ENCODE peak calls at places on chromosomes 2 and 18, in seven cellular contexts. W is breast epithelium, O is dorsolateral prefrontal cortex, K is H9, N is epithelial cell of esophagus, U is cardiac muscle cell, E is Calu3. X is an unnamed sample.

GRCh38 chr2:164808776-164809175 is 32.8 kb downstream of the COBLL1 start:
- DNase-seq in E (no peak), W (no peak), K (no peak), U (peak; percentile 19), O (no peak), N (no peak), X (no peak)

GRCh38 chr2:150888337-150888736 is 373.3 kb downstream of the RBM43 start:
- DNase-seq in O (no peak), E (no peak), U (peak; percentile 49), N (no peak), W (no peak), K (no peak), X (no peak)

GRCh38 chr2:119548516-119549120 is 4.4 kb downstream of the CFAP221 start:
- DNase-seq in E (no peak), O (no peak), W (no peak), U (no peak), N (no peak), K (no peak), X (no peak)

GRCh38 chr2:101823347-101823791 is 125.9 kb downstream of the MAP4K4 start:
- DNase-seq in W (no peak), N (peak; percentile 84), E (peak; percentile 73), O (no peak), K (peak; percentile 75), U (peak; percentile 78), X (peak; percentile 58)

GRCh38 chr2:238469155-238469554 is 42.4 kb downstream of the ASB1 start:
- DNase-seq in K (no peak), U (no peak), W (no peak), N (no peak), O (no peak), E (no peak), X (no peak)

GRCh38 chr2:239825705-239825979 is 199.5 kb downstream of the NDUFA10 start:
- DNase-seq in K (peak; percentile 13), O (no peak), N (no peak), W (no peak), U (no peak), E (no peak), X (no peak)

GRCh38 chr2:118123561-118124232 is 35.4 kb downstream of the INSIG2 start:
- DNase-seq in E (peak; percentile 84), K (no peak), W (no peak), U (peak; percentile 79), N (peak; percentile 97), O (no peak), X (no peak)

GRCh38 chr2:170142502-170142901 is 35.4 kb upstream of the MYO3B start:
- DNase-seq in E (no peak), U (no peak), W (no peak), O (no peak), K (no peak), N (no peak), X (no peak)

GRCh38 chr2:122136071-122136470 is 380.6 kb downstream of the TSN start:
- DNase-seq in W (no peak), O (no peak), K (peak; percentile 59), E (peak; percentile 19), U (peak; percentile 32), N (peak; percentile 4), X (no peak)
- TF ChIP-seq CTCF in W (no peak), O (no peak), K (peak; percentile 66), E (peak; percentile 36), U (peak; percentile 52), N (peak; percentile 31), X (peak; percentile 54)

GRCh38 chr2:109459485-109459884 is 154.3 kb downstream of the SEPTIN10 start:
- DNase-seq in U (no peak), K (no peak), E (no peak), W (no peak), O (no peak), N (no peak), X (no peak)

GRCh38 chr2:109457366-109457765 is 156.4 kb downstream of the SEPTIN10 start:
- DNase-seq in K (no peak), N (peak; percentile 69), W (no peak), O (no peak), E (no peak), U (no peak), X (no peak)

GRCh38 chr2:109458512-109458911 is 155.3 kb downstream of the SEPTIN10 start:
- DNase-seq in K (no peak), E (no peak), W (no peak), U (no peak), O (no peak), N (no peak), X (no peak)

GRCh38 chr2:109456776-109457175 is 157.0 kb downstream of the SEPTIN10 start:
- DNase-seq in E (no peak), O (no peak), K (no peak), W (no peak), N (no peak), U (no peak), X (no peak)

GRCh38 chr2:109457811-109458210 is 156.0 kb downstream of the SEPTIN10 start:
- DNase-seq in N (no peak), K (no peak), O (no peak), W (no peak), E (no peak), U (no peak), X (no peak)
- TF ChIP-seq CTCF in N (no peak), K (peak; percentile 46), O (no peak), W (no peak), E (no peak), U (peak; percentile 4), X (no peak)

GRCh38 chr2:208101716-208102631 is 22.4 kb downstream of the CRYGD start:
- DNase-seq in U (peak; percentile 48), K (no peak), N (peak; percentile 40), W (no peak), E (peak; percentile 10), O (no peak), X (no peak)
- TF ChIP-seq CTCF in U (peak; percentile 44), K (peak; percentile 73), N (peak; percentile 39), W (no peak), E (no peak), O (peak; percentile 50), X (no peak)

GRCh38 chr2:29105375-29105774 is 9.8 kb upstream of the CLIP4 start:
- DNase-seq in U (no peak), E (no peak), N (no peak), W (no peak), O (no peak), K (no peak), X (no peak)
- TF ChIP-seq CTCF in U (no peak), E (no peak), N (no peak), W (no peak), O (no peak), K (no peak), X (no peak)

GRCh38 chr18:46939337-46939963 is 22.0 kb downstream of the KATNAL2 start:
- DNase-seq in U (peak; percentile 51), W (no peak), O (no peak), K (no peak), N (peak; percentile 58), E (no peak), X (no peak)
- TF ChIP-seq CTCF in U (no peak), W (no peak), O (no peak), K (no peak), N (no peak), E (no peak), X (no peak)

GRCh38 chr18:44680271-44681038 is at the start of gene SETBP1:
- DNase-seq in E (peak; percentile 44), O (peak; percentile 29), U (peak; percentile 58), W (peak; percentile 67), K (peak; percentile 61), N (peak; percentile 56), X (peak; percentile 74)
- TF ChIP-seq CTCF in E (no peak), O (no peak), U (no peak), W (no peak), K (no peak), N (no peak), X (no peak)

GRCh38 chr18:36769611-36770314 is 59.0 kb downstream of the TPGS2 start:
- DNase-seq in K (peak; percentile 72), O (no peak), N (no peak), E (peak; percentile 49), W (no peak), U (peak; percentile 25), X (peak; percentile 57)
- TF ChIP-seq CTCF in K (peak; percentile 82), O (no peak), N (peak; percentile 29), E (peak; percentile 49), W (no peak), U (peak; percentile 47), X (peak; percentile 4)

GRCh38 chr2:231670892-231671616 is 37.3 kb upstream of the PTMA start:
- DNase-seq in N (no peak), O (no peak), K (peak; percentile 66), W (no peak), E (no peak), U (no peak), X (no peak)
- TF ChIP-seq CTCF in N (peak; percentile 22), O (no peak), K (peak; percentile 67), W (no peak), E (peak; percentile 72), U (peak; percentile 14), X (peak; percentile 32)